ENCODE peak calls at places on chromosomes 1 and 21, in eight cellular contexts. One of them, this sample, is unnamed.

GRCh38 chr1:240790851-240791250 is 178.9 kb upstream of the GREM2 start:
- DNase-seq in head of caudate nucleus: no peak
- DNase-seq in stimulated activated CD4-positive, alpha-beta T cell treated with anti-CD3 and anti-CD28 coated beads, Interleukin-15, amount 100 ng/mL, for 1 hour: no peak
- DNase-seq in GM10248: no peak
- DNase-seq in effector CD4-positive, alpha-beta T cell: no peak
- DNase-seq in kidney epithelial cell: no peak
- DNase-seq in lower leg skin: no peak
- DNase-seq in stimulated activated CD8-positive, alpha-beta memory T cell treated with anti-CD3 and anti-CD28 coated beads, Interleukin-2, amount 100 ng/mL, for 1 hour: no peak
- DNase-seq in this sample: no peak

GRCh38 chr1:24599265-24599664 is 43.4 kb downstream of the NCMAP start:
- DNase-seq in head of caudate nucleus: no peak
- DNase-seq in stimulated activated CD4-positive, alpha-beta T cell treated with anti-CD3 and anti-CD28 coated beads, Interleukin-15, amount 100 ng/mL, for 1 hour: no peak
- DNase-seq in GM10248: no peak
- DNase-seq in effector CD4-positive, alpha-beta T cell: no peak
- DNase-seq in kidney epithelial cell: no peak
- DNase-seq in lower leg skin: no peak
- DNase-seq in stimulated activated CD8-positive, alpha-beta memory T cell treated with anti-CD3 and anti-CD28 coated beads, Interleukin-2, amount 100 ng/mL, for 1 hour: no peak
- DNase-seq in this sample: no peak

GRCh38 chr1:214967865-214968575 is 114.5 kb upstream of the KCNK2 start:
- DNase-seq in head of caudate nucleus: no peak
- DNase-seq in stimulated activated CD4-positive, alpha-beta T cell treated with anti-CD3 and anti-CD28 coated beads, Interleukin-15, amount 100 ng/mL, for 1 hour: no peak
- DNase-seq in GM10248: no peak
- DNase-seq in effector CD4-positive, alpha-beta T cell: no peak
- DNase-seq in kidney epithelial cell: no peak
- DNase-seq in lower leg skin: no peak
- DNase-seq in stimulated activated CD8-positive, alpha-beta memory T cell treated with anti-CD3 and anti-CD28 coated beads, Interleukin-2, amount 100 ng/mL, for 1 hour: no peak
- DNase-seq in this sample: no peak

GRCh38 chr1:27574871-27575831 is 28.8 kb downstream of the AHDC1 start:
- DNase-seq in head of caudate nucleus: peak; percentile 77
- DNase-seq in stimulated activated CD4-positive, alpha-beta T cell treated with anti-CD3 and anti-CD28 coated beads, Interleukin-15, amount 100 ng/mL, for 1 hour: no peak
- DNase-seq in GM10248: no peak
- DNase-seq in effector CD4-positive, alpha-beta T cell: no peak
- DNase-seq in kidney epithelial cell: no peak
- DNase-seq in lower leg skin: no peak
- DNase-seq in stimulated activated CD8-positive, alpha-beta memory T cell treated with anti-CD3 and anti-CD28 coated beads, Interleukin-2, amount 100 ng/mL, for 1 hour: no peak
- DNase-seq in this sample: no peak

GRCh38 chr1:174815474-174815908 is 184.3 kb upstream of the CACYBP start:
- DNase-seq in head of caudate nucleus: no peak
- DNase-seq in stimulated activated CD4-positive, alpha-beta T cell treated with anti-CD3 and anti-CD28 coated beads, Interleukin-15, amount 100 ng/mL, for 1 hour: no peak
- DNase-seq in GM10248: no peak
- DNase-seq in effector CD4-positive, alpha-beta T cell: no peak
- DNase-seq in kidney epithelial cell: no peak
- DNase-seq in lower leg skin: no peak
- DNase-seq in stimulated activated CD8-positive, alpha-beta memory T cell treated with anti-CD3 and anti-CD28 coated beads, Interleukin-2, amount 100 ng/mL, for 1 hour: no peak
- DNase-seq in this sample: no peak

GRCh38 chr1:234632225-234632624 is 22.2 kb upstream of the IRF2BP2 start:
- DNase-seq in head of caudate nucleus: no peak
- DNase-seq in stimulated activated CD4-positive, alpha-beta T cell treated with anti-CD3 and anti-CD28 coated beads, Interleukin-15, amount 100 ng/mL, for 1 hour: no peak
- DNase-seq in GM10248: no peak
- DNase-seq in effector CD4-positive, alpha-beta T cell: no peak
- DNase-seq in kidney epithelial cell: no peak
- DNase-seq in lower leg skin: no peak
- DNase-seq in stimulated activated CD8-positive, alpha-beta memory T cell treated with anti-CD3 and anti-CD28 coated beads, Interleukin-2, amount 100 ng/mL, for 1 hour: no peak
- DNase-seq in this sample: no peak

GRCh38 chr1:208374391-208374941 is 130.3 kb upstream of the PLXNA2 start:
- DNase-seq in head of caudate nucleus: no peak
- DNase-seq in stimulated activated CD4-positive, alpha-beta T cell treated with anti-CD3 and anti-CD28 coated beads, Interleukin-15, amount 100 ng/mL, for 1 hour: no peak
- DNase-seq in GM10248: no peak
- DNase-seq in effector CD4-positive, alpha-beta T cell: no peak
- DNase-seq in kidney epithelial cell: no peak
- DNase-seq in lower leg skin: no peak
- DNase-seq in stimulated activated CD8-positive, alpha-beta memory T cell treated with anti-CD3 and anti-CD28 coated beads, Interleukin-2, amount 100 ng/mL, for 1 hour: no peak
- DNase-seq in this sample: no peak

GRCh38 chr21:42125571-42126544 is 54.7 kb downstream of the UMODL1 start:
- DNase-seq in head of caudate nucleus: no peak
- DNase-seq in stimulated activated CD4-positive, alpha-beta T cell treated with anti-CD3 and anti-CD28 coated beads, Interleukin-15, amount 100 ng/mL, for 1 hour: no peak
- DNase-seq in GM10248: no peak
- DNase-seq in effector CD4-positive, alpha-beta T cell: no peak
- DNase-seq in kidney epithelial cell: no peak
- DNase-seq in lower leg skin: no peak
- DNase-seq in stimulated activated CD8-positive, alpha-beta memory T cell treated with anti-CD3 and anti-CD28 coated beads, Interleukin-2, amount 100 ng/mL, for 1 hour: no peak
- DNase-seq in this sample: no peak

GRCh38 chr1:236425031-236425663 is 31.1 kb downstream of the EDARADD start:
- DNase-seq in head of caudate nucleus: no peak
- DNase-seq in stimulated activated CD4-positive, alpha-beta T cell treated with anti-CD3 and anti-CD28 coated beads, Interleukin-15, amount 100 ng/mL, for 1 hour: no peak
- DNase-seq in GM10248: peak; percentile 85
- DNase-seq in effector CD4-positive, alpha-beta T cell: no peak
- DNase-seq in kidney epithelial cell: no peak
- DNase-seq in lower leg skin: no peak
- DNase-seq in stimulated activated CD8-positive, alpha-beta memory T cell treated with anti-CD3 and anti-CD28 coated beads, Interleukin-2, amount 100 ng/mL, for 1 hour: no peak
- DNase-seq in this sample: no peak

This sample was measured in C1 segment of cervical spinal cord.